ENCODE peak calls at places on chromosomes 1 and 21, in six cellular contexts. U is Caco-2, E is fibroblast of lung, K is fibroblast of the aortic adventitia, Y is heart right ventricle, F is PC-9. S is an unnamed sample.
A peak's percentile ranks its signal among the peaks of the same experiment; 100 is the strongest.

GRCh38 chr1:193229136-193229535 is 42.7 kb upstream of the B3GALT2 start:
- DNase-seq in U (no peak), E (peak; percentile 3), K (no peak), Y (no peak), F (peak; percentile 36), S (no peak)

GRCh38 chr1:11749203-11749689 is 12.7 kb upstream of the C1orf167 start:
- DNase-seq in U (peak; percentile 62), E (peak; percentile 12), K (peak; percentile 11), Y (peak; percentile 28), F (no peak), S (peak; percentile 43)

GRCh38 chr21:27143476-27143875 is 176.6 kb upstream of the ADAMTS5 start:
- DNase-seq in U (no peak), E (no peak), K (no peak), Y (no peak), F (no peak), S (no peak)

GRCh38 chr1:6268431-6268830 is 7.5 kb upstream of the GPR153 start:
- DNase-seq in U (no peak), E (no peak), K (no peak), Y (no peak), F (no peak), S (peak; percentile 18)

GRCh38 chr1:64041366-64042131 is 161.9 kb upstream of the UBE2U start:
- DNase-seq in U (no peak), E (no peak), K (no peak), Y (no peak), F (peak; percentile 70), S (no peak)

GRCh38 chr1:46719689-46720088 is 775 bp upstream of the EFCAB14 start:
- DNase-seq in U (peak; percentile 50), E (no peak), K (no peak), Y (no peak), F (peak; percentile 91), S (no peak)

GRCh38 chr1:58779837-58780585 is 3.8 kb downstream of the JUN start:
- DNase-seq in U (no peak), E (peak; percentile 77), K (peak; percentile 70), Y (peak; percentile 48), F (peak; percentile 88), S (peak; percentile 88)

GRCh38 chr1:6848816-6849215 is 63.6 kb downstream of the CAMTA1 start:
- DNase-seq in U (no peak), E (no peak), K (no peak), Y (no peak), F (no peak), S (no peak)

GRCh38 chr1:59015708-59016107 is 231.9 kb upstream of the JUN start:
- DNase-seq in U (no peak), E (peak; percentile 85), K (peak; percentile 66), Y (no peak), F (no peak), S (peak; percentile 73)

GRCh38 chr21:42746593-42747266 is 93.3 kb downstream of the PDE9A start:
- DNase-seq in U (no peak), E (no peak), K (no peak), Y (peak; percentile 32), F (no peak), S (no peak)

GRCh38 chr1:60577036-60577435 is 503.5 kb upstream of the C1orf87 start:
- DNase-seq in U (no peak), E (no peak), K (no peak), Y (no peak), F (no peak), S (no peak)

GRCh38 chr1:104933846-104934245 is 1184.1 kb downstream of the AMY1C start:
- DNase-seq in U (no peak), E (no peak), K (no peak), Y (no peak), F (no peak), S (no peak)

GRCh38 chr1:230291731-230292620 is 134.2 kb downstream of the PGBD5 start:
- DNase-seq in U (no peak), E (no peak), K (no peak), Y (no peak), F (no peak), S (no peak)

GRCh38 chr1:110874303-110875215 is 1.6 kb downstream of the CD53 start:
- DNase-seq in U (no peak), E (no peak), K (no peak), Y (no peak), F (no peak), S (peak; percentile 8)

GRCh38 chr1:2019162-2019542 is at the start of gene GABRD:
- DNase-seq in U (no peak), E (peak; percentile 4), K (no peak), Y (no peak), F (no peak), S (no peak)

GRCh38 chr1:227894831-227895451 is 52.8 kb downstream of the WNT9A start:
- DNase-seq in U (peak; percentile 26), E (no peak), K (no peak), Y (peak; percentile 2), F (no peak), S (no peak)

GRCh38 chr1:222392571-222392970 is 155.3 kb downstream of the HHIPL2 start:
- DNase-seq in U (no peak), E (peak; percentile 90), K (peak; percentile 16), Y (no peak), F (no peak), S (no peak)

GRCh38 chr1:20730690-20731056 is 1.8 kb downstream of the SH2D5 start:
- DNase-seq in U (no peak), E (no peak), K (no peak), Y (no peak), F (no peak), S (no peak)

GRCh38 chr1:78340006-78340405 is 150.8 kb upstream of the PTGFR start:
- DNase-seq in U (no peak), E (peak; percentile 89), K (peak; percentile 86), Y (no peak), F (peak; percentile 43), S (peak; percentile 61)

GRCh38 chr21:39667353-39667891 is 54.7 kb downstream of the B3GALT5 start:
- DNase-seq in U (no peak), E (no peak), K (no peak), Y (no peak), F (no peak), S (no peak)

GRCh38 chr1:76854255-76854654 is 13.0 kb upstream of the ST6GALNAC5 start:
- DNase-seq in U (no peak), E (no peak), K (no peak), Y (no peak), F (no peak), S (no peak)

GRCh38 chr1:97412737-97413136 is 508.1 kb downstream of the DPYD start:
- DNase-seq in U (no peak), E (no peak), K (no peak), Y (no peak), F (no peak), S (no peak)

GRCh38 chr1:34929497-34929852 is at the start of gene DLGAP3:
- DNase-seq in U (no peak), E (no peak), K (no peak), Y (no peak), F (no peak), S (no peak)
- H3K4me3 ChIP-seq in U (peak within 1 kb of the TSS; percentile 29), E (no peak within 1 kb of the TSS), K (no peak within 1 kb of the TSS), Y (peak within 1 kb of the TSS; percentile 32), F (no peak within 1 kb of the TSS), S (no peak within 1 kb of the TSS)

DNA sequence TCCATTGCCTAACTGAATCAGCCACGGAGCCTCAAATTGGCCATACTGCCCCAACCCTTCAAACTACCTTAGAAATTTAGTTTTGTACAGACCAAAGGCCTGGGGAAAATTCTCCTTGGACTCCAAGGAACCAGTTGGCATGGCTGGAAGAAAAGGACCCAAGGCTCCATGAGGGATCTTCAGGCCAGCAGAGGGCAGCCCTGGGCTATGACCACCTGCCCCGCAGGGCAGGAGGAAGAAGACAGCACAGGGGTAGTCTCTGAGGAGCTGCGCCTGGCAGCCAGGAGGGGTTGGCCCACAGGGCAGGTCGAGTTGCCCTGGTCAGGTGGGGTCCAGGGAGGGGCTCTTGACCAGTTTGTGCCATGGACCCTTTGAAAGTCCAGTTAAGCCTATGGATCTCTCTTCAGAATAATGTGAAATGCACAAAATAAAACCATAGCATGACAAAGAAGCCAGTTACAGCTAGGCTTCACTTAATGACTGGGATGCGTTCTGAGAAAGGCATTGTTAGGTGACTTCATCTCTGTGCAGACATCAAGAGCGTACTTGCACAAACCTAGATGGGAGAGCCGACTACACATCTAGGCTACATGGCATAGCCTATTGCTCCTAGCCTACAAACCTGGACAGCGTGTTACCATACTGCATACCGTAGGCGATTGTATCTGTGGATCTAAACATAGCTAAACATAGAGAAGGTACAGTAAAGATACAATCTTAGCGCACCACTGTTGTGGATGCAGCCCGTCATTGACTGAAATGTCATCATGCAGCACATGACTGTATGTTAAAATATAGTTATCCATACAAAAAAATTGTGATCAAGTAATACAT is 26.1 kb downstream of the CACNA1S start:
- DNase-seq in U (peak; percentile 65), E (peak; percentile 10), K (peak; percentile 41), Y (peak; percentile 17), F (peak; percentile 41), S (peak; percentile 48)
- TF ChIP-seq CTCF in U (peak; percentile 86), E (peak; percentile 67), K (peak; percentile 76), Y (peak; percentile 45), F (peak; percentile 75), S (peak; percentile 80)

DNA sequence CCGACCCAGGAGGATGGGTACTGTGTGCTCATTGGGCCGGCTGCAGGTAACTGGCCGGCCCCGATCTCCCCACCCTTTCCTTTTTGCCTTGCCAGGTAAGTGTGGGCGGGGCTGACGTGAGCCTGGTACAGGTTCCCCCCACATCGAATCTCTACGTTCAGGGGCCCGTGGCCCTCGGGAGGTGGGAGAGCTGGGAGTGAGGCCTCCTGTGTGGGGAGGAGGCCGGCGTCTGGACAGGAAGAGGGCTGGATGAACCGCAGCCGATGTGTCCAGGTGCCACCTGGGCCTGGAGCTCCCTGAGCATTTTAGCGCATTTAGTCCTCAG is 51.8 kb downstream of the COL18A1 start:
- DNase-seq in U (no peak), E (no peak), K (no peak), Y (no peak), F (no peak), S (no peak)
- H3K4me3 ChIP-seq in U (no peak overlapping the region), E (no peak overlapping the region), K (no peak overlapping the region), Y (no peak overlapping the region), F (no peak overlapping the region), S (no peak overlapping the region)

GRCh38 chr1:936865-937264 is 13.1 kb downstream of the SAMD11 start:
- DNase-seq in U (no peak), E (no peak), K (no peak), Y (no peak), F (no peak), S (no peak)

GRCh38 chr1:937521-937920 is 13.8 kb downstream of the SAMD11 start:
- DNase-seq in U (no peak), E (no peak), K (no peak), Y (no peak), F (no peak), S (no peak)

GRCh38 chr1:939511-940107 is 15.9 kb downstream of the SAMD11 start:
- DNase-seq in U (no peak), E (no peak), K (no peak), Y (no peak), F (no peak), S (no peak)

GRCh38 chr1:938711-939504 is 15.2 kb downstream of the SAMD11 start:
- DNase-seq in U (no peak), E (no peak), K (no peak), Y (no peak), F (no peak), S (no peak)

GRCh38 chr1:938088-938683 is 14.5 kb downstream of the SAMD11 start:
- DNase-seq in U (peak; percentile 64), E (peak; percentile 58), K (peak; percentile 25), Y (no peak), F (peak; percentile 58), S (peak; percentile 32)
- TF ChIP-seq CTCF in U (peak; percentile 77), E (peak; percentile 56), K (peak; percentile 60), Y (peak; percentile 45), F (peak; percentile 63), S (peak; percentile 45)

S was measured in fibroblast of pulmonary artery.